ENCODE peak calls at places on chromosomes 3 and 15, in five cellular contexts. One of them, this sample, is unnamed.

GRCh38 chr3:129615751-129616281 is 9.3 kb upstream of the PLXND1 start:
- DNase-seq in NCI-H2171 treated with DMSO at 0.1 percent for 48 hours: no peak
- DNase-seq in RWPE1: no peak
- DNase-seq in HCEC 1CT: no peak
- DNase-seq in nucleus accumbens: no peak
- DNase-seq in this sample: no peak

GRCh38 chr3:141234283-141234682 is 2.7 kb downstream of the PXYLP1 start:
- DNase-seq in NCI-H2171 treated with DMSO at 0.1 percent for 48 hours: no peak
- DNase-seq in RWPE1: no peak
- DNase-seq in HCEC 1CT: no peak
- DNase-seq in nucleus accumbens: no peak
- DNase-seq in this sample: no peak

GRCh38 chr15:42921049-42921731 is 612 bp upstream of the TTBK2 start:
- DNase-seq in NCI-H2171 treated with DMSO at 0.1 percent for 48 hours: no peak
- DNase-seq in RWPE1: no peak
- DNase-seq in HCEC 1CT: no peak
- DNase-seq in nucleus accumbens: peak; percentile 29
- DNase-seq in this sample: peak; percentile 17

GRCh38 chr15:38254065-38254883 is 1.6 kb downstream of the SPRED1 start:
- DNase-seq in NCI-H2171 treated with DMSO at 0.1 percent for 48 hours: peak; percentile 10
- DNase-seq in RWPE1: peak; percentile 82
- DNase-seq in HCEC 1CT: peak; percentile 71
- DNase-seq in nucleus accumbens: peak; percentile 3
- DNase-seq in this sample: peak; percentile 54

GRCh38 chr3:172156309-172156998 is 117.1 kb downstream of the FNDC3B start:
- DNase-seq in NCI-H2171 treated with DMSO at 0.1 percent for 48 hours: peak; percentile 90
- DNase-seq in RWPE1: peak; percentile 77
- DNase-seq in HCEC 1CT: no peak
- DNase-seq in nucleus accumbens: no peak
- DNase-seq in this sample: no peak

GRCh38 chr15:91408476-91409076 is 308.5 kb downstream of the SV2B start:
- DNase-seq in NCI-H2171 treated with DMSO at 0.1 percent for 48 hours: peak; percentile 9
- DNase-seq in RWPE1: no peak
- DNase-seq in HCEC 1CT: no peak
- DNase-seq in nucleus accumbens: no peak
- DNase-seq in this sample: peak; percentile 4

GRCh38 chr3:12884790-12885584 is 43.6 kb upstream of the RPL32 start:
- DNase-seq in NCI-H2171 treated with DMSO at 0.1 percent for 48 hours: no peak
- DNase-seq in RWPE1: no peak
- DNase-seq in HCEC 1CT: no peak
- DNase-seq in nucleus accumbens: no peak
- DNase-seq in this sample: no peak

GRCh38 chr15:75712668-75713337 is at the start of gene CSPG4:
- DNase-seq in NCI-H2171 treated with DMSO at 0.1 percent for 48 hours: no peak
- DNase-seq in RWPE1: no peak
- DNase-seq in HCEC 1CT: peak; percentile 62
- DNase-seq in nucleus accumbens: no peak
- DNase-seq in this sample: peak; percentile 72

GRCh38 chr3:73572371-73572770 is 52.4 kb downstream of the PDZRN3 start:
- DNase-seq in NCI-H2171 treated with DMSO at 0.1 percent for 48 hours: no peak
- DNase-seq in RWPE1: peak; percentile 4
- DNase-seq in HCEC 1CT: no peak
- DNase-seq in nucleus accumbens: no peak
- DNase-seq in this sample: no peak

GRCh38 chr3:124935794-124936542 is 1.4 kb upstream of the MUC13 start:
- DNase-seq in NCI-H2171 treated with DMSO at 0.1 percent for 48 hours: no peak
- DNase-seq in RWPE1: no peak
- DNase-seq in HCEC 1CT: no peak
- DNase-seq in nucleus accumbens: no peak
- DNase-seq in this sample: no peak

GRCh38 chr3:183533410-183534132 is 21.9 kb downstream of the KLHL6 start:
- DNase-seq in NCI-H2171 treated with DMSO at 0.1 percent for 48 hours: no peak
- DNase-seq in RWPE1: no peak
- DNase-seq in HCEC 1CT: no peak
- DNase-seq in nucleus accumbens: no peak
- DNase-seq in this sample: no peak

GRCh38 chr15:76431936-76432335 is 95.4 kb downstream of the ISL2 start:
- DNase-seq in NCI-H2171 treated with DMSO at 0.1 percent for 48 hours: no peak
- DNase-seq in RWPE1: no peak
- DNase-seq in HCEC 1CT: no peak
- DNase-seq in nucleus accumbens: no peak
- DNase-seq in this sample: peak; percentile 16

GRCh38 chr15:59972241-59972640 is 31.9 kb upstream of the FOXB1 start:
- DNase-seq in NCI-H2171 treated with DMSO at 0.1 percent for 48 hours: no peak
- DNase-seq in RWPE1: no peak
- DNase-seq in HCEC 1CT: no peak
- DNase-seq in nucleus accumbens: no peak
- DNase-seq in this sample: no peak